ENCODE peak calls at places on chromosomes 1 and 21, in nine cellular contexts. One of them, this sample, is unnamed.

GRCh38 chr1:215114154-215114933 is 31.8 kb downstream of the KCNK2 start:
- DNase-seq in stomach: no peak
- DNase-seq in GM12864: no peak
- DNase-seq in psoas muscle: no peak
- DNase-seq in neural crest cell: no peak
- DNase-seq in NCI-H510A: no peak
- DNase-seq in stimulated activated CD8-positive, alpha-beta memory T cell treated with anti-CD3 and anti-CD28 coated beads, Interleukin-15, amount 100 ng/mL, for 1 hour: no peak
- DNase-seq in stimulated activated CD4-positive, alpha-beta T cell treated with anti-CD3 and anti-CD28 coated beads, TNF-alpha, amount 100 ng/mL, for 1 hour: no peak
- DNase-seq in ELR: peak
- DNase-seq in this sample: no peak

GRCh38 chr1:178862416-178862815 is 8.5 kb downstream of the ANGPTL1 start:
- DNase-seq in stomach: no peak
- DNase-seq in GM12864: no peak
- DNase-seq in psoas muscle: no peak
- DNase-seq in neural crest cell: no peak
- DNase-seq in NCI-H510A: no peak
- DNase-seq in stimulated activated CD8-positive, alpha-beta memory T cell treated with anti-CD3 and anti-CD28 coated beads, Interleukin-15, amount 100 ng/mL, for 1 hour: no peak
- DNase-seq in stimulated activated CD4-positive, alpha-beta T cell treated with anti-CD3 and anti-CD28 coated beads, TNF-alpha, amount 100 ng/mL, for 1 hour: no peak
- DNase-seq in ELR: no peak
- DNase-seq in this sample: no peak

GRCh38 chr1:30906631-30907389 is 1.7 kb downstream of the SDC3 start:
- DNase-seq in stomach: no peak
- DNase-seq in GM12864: no peak
- DNase-seq in psoas muscle: no peak
- DNase-seq in neural crest cell: no peak
- DNase-seq in NCI-H510A: no peak
- DNase-seq in stimulated activated CD8-positive, alpha-beta memory T cell treated with anti-CD3 and anti-CD28 coated beads, Interleukin-15, amount 100 ng/mL, for 1 hour: no peak
- DNase-seq in stimulated activated CD4-positive, alpha-beta T cell treated with anti-CD3 and anti-CD28 coated beads, TNF-alpha, amount 100 ng/mL, for 1 hour: no peak
- DNase-seq in ELR: no peak
- DNase-seq in this sample: no peak

GRCh38 chr1:151542710-151543129 is 2.6 kb downstream of the TUFT1 start:
- DNase-seq in stomach: no peak
- DNase-seq in GM12864: no peak
- DNase-seq in psoas muscle: no peak
- DNase-seq in neural crest cell: no peak
- DNase-seq in NCI-H510A: no peak
- DNase-seq in stimulated activated CD8-positive, alpha-beta memory T cell treated with anti-CD3 and anti-CD28 coated beads, Interleukin-15, amount 100 ng/mL, for 1 hour: no peak
- DNase-seq in stimulated activated CD4-positive, alpha-beta T cell treated with anti-CD3 and anti-CD28 coated beads, TNF-alpha, amount 100 ng/mL, for 1 hour: no peak
- DNase-seq in ELR: peak
- DNase-seq in this sample: no peak

GRCh38 chr1:20654104-20654690 is 7.0 kb downstream of the DDOST start:
- DNase-seq in stomach: no peak
- DNase-seq in GM12864: no peak
- DNase-seq in psoas muscle: peak
- DNase-seq in neural crest cell: no peak
- DNase-seq in NCI-H510A: no peak
- DNase-seq in stimulated activated CD8-positive, alpha-beta memory T cell treated with anti-CD3 and anti-CD28 coated beads, Interleukin-15, amount 100 ng/mL, for 1 hour: no peak
- DNase-seq in stimulated activated CD4-positive, alpha-beta T cell treated with anti-CD3 and anti-CD28 coated beads, TNF-alpha, amount 100 ng/mL, for 1 hour: no peak
- DNase-seq in ELR: no peak
- DNase-seq in this sample: no peak

GRCh38 chr1:218620956-218621355 is 275.8 kb downstream of the TGFB2 start:
- DNase-seq in stomach: no peak
- DNase-seq in GM12864: no peak
- DNase-seq in psoas muscle: no peak
- DNase-seq in neural crest cell: no peak
- DNase-seq in NCI-H510A: no peak
- DNase-seq in stimulated activated CD8-positive, alpha-beta memory T cell treated with anti-CD3 and anti-CD28 coated beads, Interleukin-15, amount 100 ng/mL, for 1 hour: no peak
- DNase-seq in stimulated activated CD4-positive, alpha-beta T cell treated with anti-CD3 and anti-CD28 coated beads, TNF-alpha, amount 100 ng/mL, for 1 hour: no peak
- DNase-seq in ELR: peak
- DNase-seq in this sample: no peak

GRCh38 chr1:164765557-164765956 is 206.6 kb downstream of the PBX1 start:
- DNase-seq in stomach: no peak
- DNase-seq in GM12864: no peak
- DNase-seq in psoas muscle: no peak
- DNase-seq in neural crest cell: no peak
- DNase-seq in NCI-H510A: no peak
- DNase-seq in stimulated activated CD8-positive, alpha-beta memory T cell treated with anti-CD3 and anti-CD28 coated beads, Interleukin-15, amount 100 ng/mL, for 1 hour: no peak
- DNase-seq in stimulated activated CD4-positive, alpha-beta T cell treated with anti-CD3 and anti-CD28 coated beads, TNF-alpha, amount 100 ng/mL, for 1 hour: no peak
- DNase-seq in ELR: peak
- DNase-seq in this sample: no peak

GRCh38 chr1:184497962-184498723 is 111.3 kb downstream of the C1orf21 start:
- DNase-seq in stomach: no peak
- DNase-seq in GM12864: no peak
- DNase-seq in psoas muscle: no peak
- DNase-seq in neural crest cell: peak
- DNase-seq in NCI-H510A: no peak
- DNase-seq in stimulated activated CD8-positive, alpha-beta memory T cell treated with anti-CD3 and anti-CD28 coated beads, Interleukin-15, amount 100 ng/mL, for 1 hour: no peak
- DNase-seq in stimulated activated CD4-positive, alpha-beta T cell treated with anti-CD3 and anti-CD28 coated beads, TNF-alpha, amount 100 ng/mL, for 1 hour: no peak
- DNase-seq in ELR: no peak
- DNase-seq in this sample: no peak

GRCh38 chr1:180572745-180573144 is 14.0 kb downstream of the OVAAL start:
- DNase-seq in stomach: no peak
- DNase-seq in GM12864: no peak
- DNase-seq in psoas muscle: no peak
- DNase-seq in neural crest cell: no peak
- DNase-seq in NCI-H510A: no peak
- DNase-seq in stimulated activated CD8-positive, alpha-beta memory T cell treated with anti-CD3 and anti-CD28 coated beads, Interleukin-15, amount 100 ng/mL, for 1 hour: no peak
- DNase-seq in stimulated activated CD4-positive, alpha-beta T cell treated with anti-CD3 and anti-CD28 coated beads, TNF-alpha, amount 100 ng/mL, for 1 hour: no peak
- DNase-seq in ELR: no peak
- DNase-seq in this sample: no peak

GRCh38 chr1:51421961-51422360 is 91.6 kb upstream of the TTC39A start:
- DNase-seq in stomach: no peak
- DNase-seq in GM12864: no peak
- DNase-seq in psoas muscle: no peak
- DNase-seq in neural crest cell: no peak
- DNase-seq in NCI-H510A: no peak
- DNase-seq in stimulated activated CD8-positive, alpha-beta memory T cell treated with anti-CD3 and anti-CD28 coated beads, Interleukin-15, amount 100 ng/mL, for 1 hour: no peak
- DNase-seq in stimulated activated CD4-positive, alpha-beta T cell treated with anti-CD3 and anti-CD28 coated beads, TNF-alpha, amount 100 ng/mL, for 1 hour: no peak
- DNase-seq in ELR: peak
- DNase-seq in this sample: no peak

GRCh38 chr1:233907139-233907538 is 2.7 kb downstream of the SLC35F3 start:
- DNase-seq in stomach: no peak
- DNase-seq in GM12864: no peak
- DNase-seq in psoas muscle: no peak
- DNase-seq in neural crest cell: no peak
- DNase-seq in NCI-H510A: no peak
- DNase-seq in stimulated activated CD8-positive, alpha-beta memory T cell treated with anti-CD3 and anti-CD28 coated beads, Interleukin-15, amount 100 ng/mL, for 1 hour: no peak
- DNase-seq in stimulated activated CD4-positive, alpha-beta T cell treated with anti-CD3 and anti-CD28 coated beads, TNF-alpha, amount 100 ng/mL, for 1 hour: no peak
- DNase-seq in ELR: peak
- DNase-seq in this sample: no peak

GRCh38 chr1:67213164-67213563 is 46.9 kb downstream of the IL23R start:
- DNase-seq in stomach: no peak
- DNase-seq in GM12864: no peak
- DNase-seq in psoas muscle: no peak
- DNase-seq in neural crest cell: no peak
- DNase-seq in NCI-H510A: no peak
- DNase-seq in stimulated activated CD8-positive, alpha-beta memory T cell treated with anti-CD3 and anti-CD28 coated beads, Interleukin-15, amount 100 ng/mL, for 1 hour: no peak
- DNase-seq in stimulated activated CD4-positive, alpha-beta T cell treated with anti-CD3 and anti-CD28 coated beads, TNF-alpha, amount 100 ng/mL, for 1 hour: no peak
- DNase-seq in ELR: peak
- DNase-seq in this sample: no peak

GRCh38 chr1:53043271-53043670 is 18.7 kb upstream of the PODN start:
- DNase-seq in stomach: no peak
- DNase-seq in GM12864: no peak
- DNase-seq in psoas muscle: no peak
- DNase-seq in neural crest cell: no peak
- DNase-seq in NCI-H510A: no peak
- DNase-seq in stimulated activated CD8-positive, alpha-beta memory T cell treated with anti-CD3 and anti-CD28 coated beads, Interleukin-15, amount 100 ng/mL, for 1 hour: no peak
- DNase-seq in stimulated activated CD4-positive, alpha-beta T cell treated with anti-CD3 and anti-CD28 coated beads, TNF-alpha, amount 100 ng/mL, for 1 hour: no peak
- DNase-seq in ELR: peak
- DNase-seq in this sample: no peak

GRCh38 chr1:114353233-114353632 is 157.8 kb downstream of the TRIM33 start:
- DNase-seq in stomach: peak
- DNase-seq in GM12864: peak
- DNase-seq in psoas muscle: peak
- DNase-seq in neural crest cell: no peak
- DNase-seq in NCI-H510A: peak
- DNase-seq in stimulated activated CD8-positive, alpha-beta memory T cell treated with anti-CD3 and anti-CD28 coated beads, Interleukin-15, amount 100 ng/mL, for 1 hour: no peak
- DNase-seq in stimulated activated CD4-positive, alpha-beta T cell treated with anti-CD3 and anti-CD28 coated beads, TNF-alpha, amount 100 ng/mL, for 1 hour: no peak
- DNase-seq in ELR: peak
- DNase-seq in this sample: peak

GRCh38 chr1:89930579-89930978 is 64.3 kb upstream of the ZNF326 start:
- DNase-seq in stomach: no peak
- DNase-seq in GM12864: no peak
- DNase-seq in psoas muscle: no peak
- DNase-seq in neural crest cell: no peak
- DNase-seq in NCI-H510A: no peak
- DNase-seq in stimulated activated CD8-positive, alpha-beta memory T cell treated with anti-CD3 and anti-CD28 coated beads, Interleukin-15, amount 100 ng/mL, for 1 hour: no peak
- DNase-seq in stimulated activated CD4-positive, alpha-beta T cell treated with anti-CD3 and anti-CD28 coated beads, TNF-alpha, amount 100 ng/mL, for 1 hour: no peak
- DNase-seq in ELR: no peak
- DNase-seq in this sample: no peak

GRCh38 chr1:206030714-206031113 is 7.0 kb upstream of the CTSE start:
- DNase-seq in stomach: peak
- DNase-seq in GM12864: peak
- DNase-seq in psoas muscle: no peak
- DNase-seq in neural crest cell: peak
- DNase-seq in NCI-H510A: peak
- DNase-seq in stimulated activated CD8-positive, alpha-beta memory T cell treated with anti-CD3 and anti-CD28 coated beads, Interleukin-15, amount 100 ng/mL, for 1 hour: peak
- DNase-seq in stimulated activated CD4-positive, alpha-beta T cell treated with anti-CD3 and anti-CD28 coated beads, TNF-alpha, amount 100 ng/mL, for 1 hour: peak
- DNase-seq in ELR: peak
- DNase-seq in this sample: peak

GRCh38 chr1:225131869-225132268 is 202.4 kb downstream of the DNAH14 start:
- DNase-seq in stomach: no peak
- DNase-seq in GM12864: no peak
- DNase-seq in psoas muscle: no peak
- DNase-seq in neural crest cell: no peak
- DNase-seq in NCI-H510A: no peak
- DNase-seq in stimulated activated CD8-positive, alpha-beta memory T cell treated with anti-CD3 and anti-CD28 coated beads, Interleukin-15, amount 100 ng/mL, for 1 hour: no peak
- DNase-seq in stimulated activated CD4-positive, alpha-beta T cell treated with anti-CD3 and anti-CD28 coated beads, TNF-alpha, amount 100 ng/mL, for 1 hour: no peak
- DNase-seq in ELR: no peak
- DNase-seq in this sample: no peak

GRCh38 chr1:89005286-89006151 is 13.1 kb upstream of the KYAT3 start:
- DNase-seq in stomach: no peak
- DNase-seq in GM12864: no peak
- DNase-seq in psoas muscle: no peak
- DNase-seq in neural crest cell: no peak
- DNase-seq in NCI-H510A: no peak
- DNase-seq in stimulated activated CD8-positive, alpha-beta memory T cell treated with anti-CD3 and anti-CD28 coated beads, Interleukin-15, amount 100 ng/mL, for 1 hour: no peak
- DNase-seq in stimulated activated CD4-positive, alpha-beta T cell treated with anti-CD3 and anti-CD28 coated beads, TNF-alpha, amount 100 ng/mL, for 1 hour: no peak
- DNase-seq in ELR: no peak
- DNase-seq in this sample: no peak

GRCh38 chr1:63828322-63829044 is 54.7 kb downstream of the ROR1 start:
- DNase-seq in stomach: no peak
- DNase-seq in GM12864: no peak
- DNase-seq in psoas muscle: no peak
- DNase-seq in neural crest cell: no peak
- DNase-seq in NCI-H510A: no peak
- DNase-seq in stimulated activated CD8-positive, alpha-beta memory T cell treated with anti-CD3 and anti-CD28 coated beads, Interleukin-15, amount 100 ng/mL, for 1 hour: no peak
- DNase-seq in stimulated activated CD4-positive, alpha-beta T cell treated with anti-CD3 and anti-CD28 coated beads, TNF-alpha, amount 100 ng/mL, for 1 hour: no peak
- DNase-seq in ELR: no peak
- DNase-seq in this sample: no peak

GRCh38 chr1:100536031-100536430 is 1.9 kb upstream of the GPR88 start:
- DNase-seq in stomach: no peak
- DNase-seq in GM12864: peak
- DNase-seq in psoas muscle: no peak
- DNase-seq in neural crest cell: no peak
- DNase-seq in NCI-H510A: no peak
- DNase-seq in stimulated activated CD8-positive, alpha-beta memory T cell treated with anti-CD3 and anti-CD28 coated beads, Interleukin-15, amount 100 ng/mL, for 1 hour: no peak
- DNase-seq in stimulated activated CD4-positive, alpha-beta T cell treated with anti-CD3 and anti-CD28 coated beads, TNF-alpha, amount 100 ng/mL, for 1 hour: no peak
- DNase-seq in ELR: no peak
- DNase-seq in this sample: no peak

GRCh38 chr21:46491553-46491952 is 32.9 kb downstream of the DIP2A start:
- DNase-seq in stomach: no peak
- DNase-seq in GM12864: no peak
- DNase-seq in psoas muscle: no peak
- DNase-seq in neural crest cell: no peak
- DNase-seq in NCI-H510A: no peak
- DNase-seq in stimulated activated CD8-positive, alpha-beta memory T cell treated with anti-CD3 and anti-CD28 coated beads, Interleukin-15, amount 100 ng/mL, for 1 hour: no peak
- DNase-seq in stimulated activated CD4-positive, alpha-beta T cell treated with anti-CD3 and anti-CD28 coated beads, TNF-alpha, amount 100 ng/mL, for 1 hour: no peak
- DNase-seq in ELR: no peak
- DNase-seq in this sample: no peak

GRCh38 chr1:229430761-229431269 is 3.1 kb downstream of the ACTA1 start:
- DNase-seq in stomach: peak
- DNase-seq in GM12864: no peak
- DNase-seq in psoas muscle: peak
- DNase-seq in neural crest cell: peak
- DNase-seq in NCI-H510A: no peak
- DNase-seq in stimulated activated CD8-positive, alpha-beta memory T cell treated with anti-CD3 and anti-CD28 coated beads, Interleukin-15, amount 100 ng/mL, for 1 hour: no peak
- DNase-seq in stimulated activated CD4-positive, alpha-beta T cell treated with anti-CD3 and anti-CD28 coated beads, TNF-alpha, amount 100 ng/mL, for 1 hour: no peak
- DNase-seq in ELR: peak
- DNase-seq in this sample: peak

GRCh38 chr1:88683516-88683847 is 591 bp upstream of the PKN2 start:
- DNase-seq in stomach: peak
- DNase-seq in GM12864: no peak
- DNase-seq in psoas muscle: peak
- DNase-seq in neural crest cell: peak
- DNase-seq in NCI-H510A: peak
- DNase-seq in stimulated activated CD8-positive, alpha-beta memory T cell treated with anti-CD3 and anti-CD28 coated beads, Interleukin-15, amount 100 ng/mL, for 1 hour: peak
- DNase-seq in stimulated activated CD4-positive, alpha-beta T cell treated with anti-CD3 and anti-CD28 coated beads, TNF-alpha, amount 100 ng/mL, for 1 hour: peak
- DNase-seq in ELR: peak
- DNase-seq in this sample: peak

GRCh38 chr1:6342031-6342430 is 51.5 kb downstream of the ACOT7 start:
- DNase-seq in stomach: no peak
- DNase-seq in GM12864: no peak
- DNase-seq in psoas muscle: no peak
- DNase-seq in neural crest cell: no peak
- DNase-seq in NCI-H510A: no peak
- DNase-seq in stimulated activated CD8-positive, alpha-beta memory T cell treated with anti-CD3 and anti-CD28 coated beads, Interleukin-15, amount 100 ng/mL, for 1 hour: no peak
- DNase-seq in stimulated activated CD4-positive, alpha-beta T cell treated with anti-CD3 and anti-CD28 coated beads, TNF-alpha, amount 100 ng/mL, for 1 hour: no peak
- DNase-seq in ELR: no peak
- DNase-seq in this sample: no peak

GRCh38 chr1:189929501-189930099 is 548.1 kb downstream of the BRINP3 start:
- DNase-seq in stomach: no peak
- DNase-seq in GM12864: no peak
- DNase-seq in psoas muscle: no peak
- DNase-seq in neural crest cell: no peak
- DNase-seq in NCI-H510A: no peak
- DNase-seq in stimulated activated CD8-positive, alpha-beta memory T cell treated with anti-CD3 and anti-CD28 coated beads, Interleukin-15, amount 100 ng/mL, for 1 hour: no peak
- DNase-seq in stimulated activated CD4-positive, alpha-beta T cell treated with anti-CD3 and anti-CD28 coated beads, TNF-alpha, amount 100 ng/mL, for 1 hour: no peak
- DNase-seq in ELR: no peak
- DNase-seq in this sample: peak

GRCh38 chr1:169005776-169006175 is 100.7 kb upstream of the ATP1B1 start:
- DNase-seq in stomach: no peak
- DNase-seq in GM12864: no peak
- DNase-seq in psoas muscle: no peak
- DNase-seq in neural crest cell: no peak
- DNase-seq in NCI-H510A: no peak
- DNase-seq in stimulated activated CD8-positive, alpha-beta memory T cell treated with anti-CD3 and anti-CD28 coated beads, Interleukin-15, amount 100 ng/mL, for 1 hour: no peak
- DNase-seq in stimulated activated CD4-positive, alpha-beta T cell treated with anti-CD3 and anti-CD28 coated beads, TNF-alpha, amount 100 ng/mL, for 1 hour: no peak
- DNase-seq in ELR: no peak
- DNase-seq in this sample: no peak

GRCh38 chr1:213684454-213684853 is 303.3 kb upstream of the PROX1 start:
- DNase-seq in stomach: no peak
- DNase-seq in GM12864: no peak
- DNase-seq in psoas muscle: no peak
- DNase-seq in neural crest cell: no peak
- DNase-seq in NCI-H510A: no peak
- DNase-seq in stimulated activated CD8-positive, alpha-beta memory T cell treated with anti-CD3 and anti-CD28 coated beads, Interleukin-15, amount 100 ng/mL, for 1 hour: no peak
- DNase-seq in stimulated activated CD4-positive, alpha-beta T cell treated with anti-CD3 and anti-CD28 coated beads, TNF-alpha, amount 100 ng/mL, for 1 hour: no peak
- DNase-seq in ELR: no peak
- DNase-seq in this sample: no peak

GRCh38 chr1:106523448-106523847 is 533.0 kb upstream of the PRMT6 start:
- DNase-seq in stomach: no peak
- DNase-seq in GM12864: no peak
- DNase-seq in psoas muscle: no peak
- DNase-seq in neural crest cell: no peak
- DNase-seq in NCI-H510A: no peak
- DNase-seq in stimulated activated CD8-positive, alpha-beta memory T cell treated with anti-CD3 and anti-CD28 coated beads, Interleukin-15, amount 100 ng/mL, for 1 hour: no peak
- DNase-seq in stimulated activated CD4-positive, alpha-beta T cell treated with anti-CD3 and anti-CD28 coated beads, TNF-alpha, amount 100 ng/mL, for 1 hour: no peak
- DNase-seq in ELR: no peak
- DNase-seq in this sample: no peak

GRCh38 chr1:8519167-8519566 is 201.3 kb downstream of the SLC45A1 start:
- DNase-seq in stomach: no peak
- DNase-seq in GM12864: no peak
- DNase-seq in psoas muscle: no peak
- DNase-seq in neural crest cell: no peak
- DNase-seq in NCI-H510A: no peak
- DNase-seq in stimulated activated CD8-positive, alpha-beta memory T cell treated with anti-CD3 and anti-CD28 coated beads, Interleukin-15, amount 100 ng/mL, for 1 hour: no peak
- DNase-seq in stimulated activated CD4-positive, alpha-beta T cell treated with anti-CD3 and anti-CD28 coated beads, TNF-alpha, amount 100 ng/mL, for 1 hour: no peak
- DNase-seq in ELR: no peak
- DNase-seq in this sample: no peak

GRCh38 chr1:10152709-10153284 is 57.6 kb upstream of the KIF1B start:
- DNase-seq in stomach: peak
- DNase-seq in GM12864: no peak
- DNase-seq in psoas muscle: no peak
- DNase-seq in neural crest cell: peak
- DNase-seq in NCI-H510A: peak
- DNase-seq in stimulated activated CD8-positive, alpha-beta memory T cell treated with anti-CD3 and anti-CD28 coated beads, Interleukin-15, amount 100 ng/mL, for 1 hour: no peak
- DNase-seq in stimulated activated CD4-positive, alpha-beta T cell treated with anti-CD3 and anti-CD28 coated beads, TNF-alpha, amount 100 ng/mL, for 1 hour: no peak
- DNase-seq in ELR: peak
- DNase-seq in this sample: peak

GRCh38 chr1:8078176-8078671 is 52.1 kb upstream of the ERRFI1 start:
- DNase-seq in stomach: no peak
- DNase-seq in GM12864: no peak
- DNase-seq in psoas muscle: no peak
- DNase-seq in neural crest cell: no peak
- DNase-seq in NCI-H510A: peak
- DNase-seq in stimulated activated CD8-positive, alpha-beta memory T cell treated with anti-CD3 and anti-CD28 coated beads, Interleukin-15, amount 100 ng/mL, for 1 hour: no peak
- DNase-seq in stimulated activated CD4-positive, alpha-beta T cell treated with anti-CD3 and anti-CD28 coated beads, TNF-alpha, amount 100 ng/mL, for 1 hour: no peak
- DNase-seq in ELR: peak
- DNase-seq in this sample: no peak